ENCODE peak calls at places on chromosomes 7 and 10, in seven cellular contexts. P, Q, M, L, S, U and Z are unnamed samples.
A peak's percentile ranks its signal among the peaks of the same experiment; 100 is the strongest.

GRCh38 chr10:66719483-66719882 is 206.4 kb upstream of the LRRTM3 start:
- DNase-seq in Q (no peak), M (no peak), U (no peak), L (no peak), S (no peak), P (no peak), Z (no peak)

GRCh38 chr10:121490906-121491519 is 107.2 kb downstream of the FGFR2 start:
- DNase-seq in M (peak; percentile 57), P (no peak), L (no peak), Q (peak; percentile 18), S (no peak), U (no peak), Z (peak; percentile 57)

GRCh38 chr7:66883716-66884115 is 37.3 kb upstream of the TMEM248 start:
- DNase-seq in L (no peak), S (no peak), Q (peak; percentile 56), U (no peak), M (peak; percentile 74), P (no peak), Z (peak; percentile 20)

GRCh38 chr7:95687759-95688343 is 84.5 kb upstream of the DYNC1I1 start:
- DNase-seq in M (peak; percentile 5), Q (peak; percentile 47), U (no peak), L (no peak), P (peak; percentile 63), S (no peak), Z (peak; percentile 29)

GRCh38 chr7:5677538-5678294 is 103.7 kb downstream of the RNF216 start:
- DNase-seq in P (no peak), S (peak; percentile 54), M (peak; percentile 68), L (peak; percentile 64), U (peak; percentile 49), Q (peak; percentile 86), Z (peak; percentile 83)

GRCh38 chr7:150787321-150788281 is 12.6 kb downstream of the TMEM176B start:
- DNase-seq in S (no peak), U (no peak), Q (peak; percentile 18), M (no peak), P (peak; percentile 39), L (no peak), Z (no peak)

GRCh38 chr10:127028556-127028955 is 123.3 kb downstream of the DOCK1 start:
- DNase-seq in U (no peak), Q (no peak), P (no peak), S (no peak), L (no peak), M (no peak), Z (no peak)

GRCh38 chr7:106344206-106344605 is 59.4 kb upstream of the NAMPT start:
- DNase-seq in Q (no peak), S (no peak), L (no peak), U (no peak), P (no peak), M (no peak), Z (no peak)

GRCh38 chr7:27482219-27482618 is 180.5 kb downstream of the HIBADH start:
- DNase-seq in S (no peak), P (no peak), L (no peak), M (no peak), U (no peak), Q (no peak), Z (no peak)